ENCODE peak calls at places on chromosomes 1 and 21, in eight cellular contexts. One of them, this sample, is unnamed.

GRCh38 chr1:200143347-200143746 is 115.8 kb downstream of the NR5A2 start:
- DNase-seq in T47D: no peak
- DNase-seq in activated CD8-positive, alpha-beta T cell treated with anti-CD3 and anti-CD28 coated beads for 36 hours: no peak
- DNase-seq in activated naive CD4-positive, alpha-beta T cell treated with Interleukin-2 at 50 U/mL for 16 hours: no peak
- DNase-seq in neural crest cell: no peak
- DNase-seq in cerebellum: no peak
- DNase-seq in NCI-H2029: no peak
- DNase-seq in Karpas-422: no peak
- DNase-seq in this sample: no peak

GRCh38 chr1:8671313-8671917 is 146.0 kb downstream of the RERE start:
- DNase-seq in T47D: peak; percentile 60
- DNase-seq in activated CD8-positive, alpha-beta T cell treated with anti-CD3 and anti-CD28 coated beads for 36 hours: peak; percentile 18
- DNase-seq in activated naive CD4-positive, alpha-beta T cell treated with Interleukin-2 at 50 U/mL for 16 hours: peak; percentile 14
- DNase-seq in neural crest cell: peak; percentile 17
- DNase-seq in cerebellum: peak; percentile 82
- DNase-seq in NCI-H2029: peak; percentile 33
- DNase-seq in Karpas-422: peak; percentile 71
- DNase-seq in this sample: peak; percentile 75

GRCh38 chr21:29342394-29342957 is 43.8 kb downstream of the BACH1 start:
- DNase-seq in T47D: no peak
- DNase-seq in activated CD8-positive, alpha-beta T cell treated with anti-CD3 and anti-CD28 coated beads for 36 hours: peak; percentile 68
- DNase-seq in activated naive CD4-positive, alpha-beta T cell treated with Interleukin-2 at 50 U/mL for 16 hours: peak; percentile 60
- DNase-seq in neural crest cell: no peak
- DNase-seq in cerebellum: peak; percentile 39
- DNase-seq in NCI-H2029: no peak
- DNase-seq in Karpas-422: no peak
- DNase-seq in this sample: no peak

GRCh38 chr1:246317291-246317690 is 189.8 kb downstream of the SMYD3 start:
- DNase-seq in T47D: no peak
- DNase-seq in activated CD8-positive, alpha-beta T cell treated with anti-CD3 and anti-CD28 coated beads for 36 hours: no peak
- DNase-seq in activated naive CD4-positive, alpha-beta T cell treated with Interleukin-2 at 50 U/mL for 16 hours: no peak
- DNase-seq in neural crest cell: no peak
- DNase-seq in cerebellum: no peak
- DNase-seq in NCI-H2029: no peak
- DNase-seq in Karpas-422: no peak
- DNase-seq in this sample: no peak

GRCh38 chr1:183069562-183070216 is 46.5 kb downstream of the LAMC1 start:
- DNase-seq in T47D: no peak
- DNase-seq in activated CD8-positive, alpha-beta T cell treated with anti-CD3 and anti-CD28 coated beads for 36 hours: no peak
- DNase-seq in activated naive CD4-positive, alpha-beta T cell treated with Interleukin-2 at 50 U/mL for 16 hours: no peak
- DNase-seq in neural crest cell: no peak
- DNase-seq in cerebellum: no peak
- DNase-seq in NCI-H2029: peak; percentile 64
- DNase-seq in Karpas-422: no peak
- DNase-seq in this sample: no peak

GRCh38 chr1:196462101-196462500 is 146.1 kb downstream of the KCNT2 start:
- DNase-seq in T47D: no peak
- DNase-seq in activated CD8-positive, alpha-beta T cell treated with anti-CD3 and anti-CD28 coated beads for 36 hours: no peak
- DNase-seq in activated naive CD4-positive, alpha-beta T cell treated with Interleukin-2 at 50 U/mL for 16 hours: no peak
- DNase-seq in neural crest cell: no peak
- DNase-seq in cerebellum: no peak
- DNase-seq in NCI-H2029: no peak
- DNase-seq in Karpas-422: no peak
- DNase-seq in this sample: no peak

GRCh38 chr1:21622466-21623315 is 46.5 kb downstream of the RAP1GAP start:
- DNase-seq in T47D: peak; percentile 59
- DNase-seq in activated CD8-positive, alpha-beta T cell treated with anti-CD3 and anti-CD28 coated beads for 36 hours: peak; percentile 43
- DNase-seq in activated naive CD4-positive, alpha-beta T cell treated with Interleukin-2 at 50 U/mL for 16 hours: peak; percentile 51
- DNase-seq in neural crest cell: peak; percentile 22
- DNase-seq in cerebellum: peak; percentile 55
- DNase-seq in NCI-H2029: no peak
- DNase-seq in Karpas-422: no peak
- DNase-seq in this sample: peak; percentile 87

GRCh38 chr1:42747125-42747524 is 7.1 kb upstream of the CLDN19 start:
- DNase-seq in T47D: no peak
- DNase-seq in activated CD8-positive, alpha-beta T cell treated with anti-CD3 and anti-CD28 coated beads for 36 hours: peak; percentile 55
- DNase-seq in activated naive CD4-positive, alpha-beta T cell treated with Interleukin-2 at 50 U/mL for 16 hours: peak; percentile 49
- DNase-seq in neural crest cell: peak; percentile 66
- DNase-seq in cerebellum: no peak
- DNase-seq in NCI-H2029: peak; percentile 53
- DNase-seq in Karpas-422: peak; percentile 75
- DNase-seq in this sample: peak; percentile 80

GRCh38 chr1:50633465-50633864 is 210.2 kb upstream of the DMRTA2 start:
- DNase-seq in T47D: no peak
- DNase-seq in activated CD8-positive, alpha-beta T cell treated with anti-CD3 and anti-CD28 coated beads for 36 hours: no peak
- DNase-seq in activated naive CD4-positive, alpha-beta T cell treated with Interleukin-2 at 50 U/mL for 16 hours: no peak
- DNase-seq in neural crest cell: no peak
- DNase-seq in cerebellum: no peak
- DNase-seq in NCI-H2029: peak; percentile 76
- DNase-seq in Karpas-422: no peak
- DNase-seq in this sample: no peak

GRCh38 chr1:98981917-98982513 is 22.6 kb downstream of the PLPPR5 start:
- DNase-seq in T47D: no peak
- DNase-seq in activated CD8-positive, alpha-beta T cell treated with anti-CD3 and anti-CD28 coated beads for 36 hours: no peak
- DNase-seq in activated naive CD4-positive, alpha-beta T cell treated with Interleukin-2 at 50 U/mL for 16 hours: no peak
- DNase-seq in neural crest cell: no peak
- DNase-seq in cerebellum: no peak
- DNase-seq in NCI-H2029: no peak
- DNase-seq in Karpas-422: no peak
- DNase-seq in this sample: no peak

GRCh38 chr21:41283211-41283818 is 33.3 kb upstream of the FAM3B start:
- DNase-seq in T47D: peak; percentile 87
- DNase-seq in activated CD8-positive, alpha-beta T cell treated with anti-CD3 and anti-CD28 coated beads for 36 hours: peak; percentile 45
- DNase-seq in activated naive CD4-positive, alpha-beta T cell treated with Interleukin-2 at 50 U/mL for 16 hours: peak; percentile 29
- DNase-seq in neural crest cell: peak; percentile 33
- DNase-seq in cerebellum: peak; percentile 57
- DNase-seq in NCI-H2029: peak; percentile 65
- DNase-seq in Karpas-422: peak; percentile 88
- DNase-seq in this sample: peak; percentile 87

GRCh38 chr1:228045871-228046270 is 36.6 kb upstream of the ARF1 start:
- DNase-seq in T47D: peak; percentile 30
- DNase-seq in activated CD8-positive, alpha-beta T cell treated with anti-CD3 and anti-CD28 coated beads for 36 hours: no peak
- DNase-seq in activated naive CD4-positive, alpha-beta T cell treated with Interleukin-2 at 50 U/mL for 16 hours: no peak
- DNase-seq in neural crest cell: no peak
- DNase-seq in cerebellum: no peak
- DNase-seq in NCI-H2029: no peak
- DNase-seq in Karpas-422: no peak
- DNase-seq in this sample: no peak

GRCh38 chr1:225427249-225428065 is at the start of gene LBR:
- DNase-seq in T47D: no peak
- DNase-seq in activated CD8-positive, alpha-beta T cell treated with anti-CD3 and anti-CD28 coated beads for 36 hours: peak; percentile 41
- DNase-seq in activated naive CD4-positive, alpha-beta T cell treated with Interleukin-2 at 50 U/mL for 16 hours: no peak
- DNase-seq in neural crest cell: peak; percentile 37
- DNase-seq in cerebellum: no peak
- DNase-seq in NCI-H2029: no peak
- DNase-seq in Karpas-422: no peak
- DNase-seq in this sample: peak; percentile 86

GRCh38 chr1:149997585-149998262 is 12.8 kb downstream of the OTUD7B start:
- DNase-seq in T47D: no peak
- DNase-seq in activated CD8-positive, alpha-beta T cell treated with anti-CD3 and anti-CD28 coated beads for 36 hours: peak; percentile 36
- DNase-seq in activated naive CD4-positive, alpha-beta T cell treated with Interleukin-2 at 50 U/mL for 16 hours: no peak
- DNase-seq in neural crest cell: no peak
- DNase-seq in cerebellum: no peak
- DNase-seq in NCI-H2029: no peak
- DNase-seq in Karpas-422: peak; percentile 77
- DNase-seq in this sample: no peak

GRCh38 chr1:34846265-34846664 is 13.3 kb downstream of the SMIM12 start:
- DNase-seq in T47D: no peak
- DNase-seq in activated CD8-positive, alpha-beta T cell treated with anti-CD3 and anti-CD28 coated beads for 36 hours: no peak
- DNase-seq in activated naive CD4-positive, alpha-beta T cell treated with Interleukin-2 at 50 U/mL for 16 hours: no peak
- DNase-seq in neural crest cell: no peak
- DNase-seq in cerebellum: no peak
- DNase-seq in NCI-H2029: no peak
- DNase-seq in Karpas-422: no peak
- DNase-seq in this sample: no peak

GRCh38 chr1:160744287-160744857 is 5.3 kb downstream of the SLAMF7 start:
- DNase-seq in T47D: no peak
- DNase-seq in activated CD8-positive, alpha-beta T cell treated with anti-CD3 and anti-CD28 coated beads for 36 hours: peak; percentile 41
- DNase-seq in activated naive CD4-positive, alpha-beta T cell treated with Interleukin-2 at 50 U/mL for 16 hours: no peak
- DNase-seq in neural crest cell: no peak
- DNase-seq in cerebellum: no peak
- DNase-seq in NCI-H2029: no peak
- DNase-seq in Karpas-422: peak; percentile 34
- DNase-seq in this sample: peak; percentile 78